ENCODE peak calls at places on chromosomes 7 and 10, in five cellular contexts. G is activated CD8-positive, alpha-beta memory T cell treated with anti-CD3 and anti-CD28 coated beads, Interleukin-2, amount 50 U/mL, for 4 hours; P is naive thymus-derived CD4-positive, alpha-beta T cell; E is T-helper 22 cell; Y is left colon. X is an unnamed sample.

GRCh38 chr7:108091461-108091831 is 38.7 kb downstream of the LAMB4 start:
- DNase-seq in G (no peak), P (no peak), E (no peak), Y (no peak), X (no peak)

GRCh38 chr7:26331789-26332188 is 40.1 kb downstream of the SNX10 start:
- DNase-seq in G (no peak), P (no peak), E (no peak), Y (no peak), X (no peak)

GRCh38 chr7:47720141-47720906 is 138.4 kb upstream of the TNS3 start:
- DNase-seq in G (no peak), P (no peak), E (no peak), Y (peak), X (no peak)

GRCh38 chr10:405648-406047 is 270.4 kb downstream of the ZMYND11 start:
- DNase-seq in G (no peak), P (no peak), E (no peak), Y (no peak), X (no peak)

GRCh38 chr10:96588601-96589419 is 2.0 kb upstream of the TM9SF3 start:
- DNase-seq in G (no peak), P (no peak), E (no peak), Y (no peak), X (no peak)

GRCh38 chr10:73991203-73991602 is 6.7 kb upstream of the VCL start:
- DNase-seq in G (no peak), P (no peak), E (no peak), Y (no peak), X (no peak)

GRCh38 chr10:67602268-67602950 is 93.6 kb downstream of the CTNNA3 start:
- DNase-seq in G (no peak), P (no peak), E (no peak), Y (no peak), X (peak)

GRCh38 chr7:116354546-116355422 is 144.4 kb downstream of the TES start:
- DNase-seq in G (no peak), P (no peak), E (no peak), Y (peak), X (peak)

GRCh38 chr7:23074443-23075244 is 30.9 kb upstream of the KLHL7 start:
- DNase-seq in G (no peak), P (no peak), E (no peak), Y (no peak), X (peak)

GRCh38 chr10:129491123-129491734 is 24.2 kb downstream of the MGMT start:
- DNase-seq in G (no peak), P (no peak), E (no peak), Y (no peak), X (no peak)

X was measured in SK-MEL-5.